ENCODE peak calls at places on chromosome 22, in nine cellular contexts. G is H1, W is neural progenitor cell, T is mammary epithelial cell, S is aorta, C is spleen, Q is esophagus squamous epithelium, M is left ventricle myocardium inferior, D is psoas muscle. H is an unnamed sample.

GRCh38 chr22:36771376-36772063 is 4.4 kb downstream of the IFT27 start:
- DNase-seq in Q (no peak), W (peak; percentile 1), C (peak; percentile 37), G (no peak), M (no peak), D (no peak), S (peak; percentile 36), T (no peak), H (no peak)

GRCh38 chr22:20239951-20240773 is 28.0 kb downstream of the RTN4R start:
- DNase-seq in M (peak; percentile 29), C (no peak), D (no peak), Q (no peak), W (peak; percentile 52), S (no peak), G (no peak), T (no peak), H (no peak)

GRCh38 chr22:24285245-24285644 is 14.6 kb downstream of the SPECC1L start:
- DNase-seq in G (no peak), W (no peak), S (no peak), T (no peak), D (no peak), Q (no peak), C (no peak), M (no peak), H (no peak)

GRCh38 chr22:39234157-39234793 is 10.5 kb downstream of the PDGFB start:
- DNase-seq in G (no peak), D (peak; percentile 80), Q (no peak), S (no peak), T (no peak), W (peak; percentile 80), C (no peak), M (peak; percentile 74), H (peak; percentile 84)

GRCh38 chr22:24165673-24166072 is 15.6 kb upstream of the SUSD2 start:
- DNase-seq in W (no peak), G (no peak), Q (no peak), M (no peak), C (no peak), T (peak; percentile 62), D (no peak), S (no peak), H (no peak)

GRCh38 chr22:38732251-38732815 is 23.5 kb downstream of the SUN2 start:
- DNase-seq in S (peak; percentile 55), D (no peak), G (no peak), W (no peak), Q (no peak), T (no peak), C (peak; percentile 76), M (no peak), H (no peak)

GRCh38 chr22:36048911-36049677 is 20.5 kb upstream of the RBFOX2 start:
- DNase-seq in W (no peak), M (no peak), D (no peak), G (no peak), T (peak; percentile 75), C (no peak), S (no peak), Q (no peak), H (no peak)

GRCh38 chr22:23102002-23102655 is 31.8 kb downstream of the GNAZ start:
- DNase-seq in C (no peak), G (no peak), D (no peak), T (no peak), W (no peak), Q (no peak), M (no peak), S (no peak), H (no peak)

GRCh38 chr22:17258015-17258827 is 39.0 kb upstream of the ADA2 start:
- DNase-seq in M (peak; percentile 69), G (no peak), C (peak; percentile 83), T (peak; percentile 65), W (peak; percentile 88), S (peak; percentile 65), Q (no peak), D (peak; percentile 59), H (no peak)

GRCh38 chr22:19817561-19818263 is 37.0 kb downstream of the GNB1L start:
- DNase-seq in D (no peak), T (no peak), G (no peak), W (no peak), C (no peak), Q (no peak), M (no peak), S (no peak), H (no peak)

GRCh38 chr22:19632671-19633148 is 81.6 kb upstream of the SEPTIN5 start:
- DNase-seq in M (no peak), T (peak; percentile 11), S (no peak), D (no peak), G (no peak), Q (no peak), C (no peak), W (no peak), H (no peak)

GRCh38 chr22:17366830-17367229 is 2.4 kb upstream of the CECR2 start:
- DNase-seq in W (peak; percentile 84), T (no peak), M (peak; percentile 61), Q (no peak), S (no peak), C (peak; percentile 81), G (no peak), D (peak; percentile 51), H (peak; percentile 82)

DNA sequence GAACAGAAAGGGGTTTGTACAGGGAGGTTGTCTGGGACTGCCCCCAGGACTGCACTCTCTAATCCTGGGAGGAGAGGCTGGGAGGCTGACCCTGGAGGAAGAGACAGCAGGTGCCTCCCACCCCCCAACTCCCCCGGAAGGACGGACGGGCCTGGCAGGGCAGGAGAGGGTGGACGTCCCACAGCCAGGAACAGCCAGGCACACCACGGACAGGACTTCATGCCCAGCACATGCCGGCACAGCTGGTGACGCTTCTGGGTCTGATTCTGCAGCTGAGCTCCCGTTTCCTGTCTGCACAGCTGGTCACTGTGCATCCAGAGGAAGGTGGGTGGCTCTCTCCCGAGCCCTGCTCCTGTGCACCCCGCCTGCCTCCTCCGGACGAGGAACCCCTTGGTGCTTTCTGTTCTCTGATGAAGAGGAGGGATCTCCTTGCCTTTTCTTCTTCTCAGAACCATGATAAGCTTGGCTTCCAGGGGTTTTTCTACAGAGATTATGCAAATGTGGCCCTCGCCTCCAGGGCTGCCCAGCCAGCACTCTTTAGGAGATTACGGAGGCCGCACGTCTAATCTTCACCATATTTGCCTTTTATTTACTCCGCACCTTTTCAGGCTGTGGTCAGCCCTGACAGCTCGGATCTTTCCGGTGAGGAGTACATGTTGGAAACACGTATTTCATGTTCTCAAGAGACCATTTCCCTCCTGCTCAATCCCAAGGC is 1295.8 kb downstream of the BRD1 start:
- DNase-seq in W (peak; percentile 58), D (no peak), C (no peak), T (no peak), G (no peak), S (no peak), M (no peak), Q (no peak), H (no peak)
- H3K9me3 ChIP-seq in W (no peaks in the 10 kb centered on the region), D (no peaks in the 10 kb centered on the region), C (no peaks in the 10 kb centered on the region), T (peaks cover 59% of the 10 kb centered on the region), G (no peaks in the 10 kb centered on the region), S (no peaks in the 10 kb centered on the region), M (no peaks in the 10 kb centered on the region), Q (no peaks in the 10 kb centered on the region), H (no peaks in the 10 kb centered on the region)

GRCh38 chr22:47395481-47395880 is 633.0 kb downstream of the TBC1D22A start:
- DNase-seq in W (no peak), S (no peak), C (peak; percentile 45), G (no peak), Q (no peak), D (no peak), M (no peak), T (no peak), H (no peak)
- H3K9me3 ChIP-seq in W (no peaks in the 10 kb centered on the region), S (no peaks in the 10 kb centered on the region), C (no peaks in the 10 kb centered on the region), G (peaks cover 85% of the 10 kb centered on the region), Q (no peaks in the 10 kb centered on the region), D (no peaks in the 10 kb centered on the region), M (no peaks in the 10 kb centered on the region), T (peaks cover 55% of the 10 kb centered on the region), H (no peaks in the 10 kb centered on the region)

GRCh38 chr22:49178246-49179005 is 649.2 kb downstream of the BRD1 start:
- DNase-seq in T (no peak), Q (no peak), W (no peak), D (no peak), C (peak; percentile 61), S (peak; percentile 29), G (no peak), M (no peak), H (no peak)
- H3K9me3 ChIP-seq in T (peaks cover 48% of the 10 kb centered on the region), Q (no peaks in the 10 kb centered on the region), W (no peaks in the 10 kb centered on the region), D (no peaks in the 10 kb centered on the region), C (no peaks in the 10 kb centered on the region), S (no peaks in the 10 kb centered on the region), G (no peaks in the 10 kb centered on the region), M (peaks cover 12% of the 10 kb centered on the region), H (no peaks in the 10 kb centered on the region)

GRCh38 chr22:10780281-10780680 is 4747.7 kb upstream of the OR11H1 start:
- DNase-seq in T (no peak), C (no peak), S (no peak), G (no peak), Q (no peak), W (no peak), M (no peak), D (no peak), H (no peak)
- H3K9me3 ChIP-seq in T (peaks cover 47% of the 10 kb centered on the region), C (peaks cover 70% of the 10 kb centered on the region), S (peaks cover 2% of the 10 kb centered on the region), G (peaks cover 54% of the 10 kb centered on the region), Q (no peaks in the 10 kb centered on the region), W (peaks cover 42% of the 10 kb centered on the region), M (peaks cover 23% of the 10 kb centered on the region), D (peaks cover 4% of the 10 kb centered on the region), H (no peaks in the 10 kb centered on the region)

GRCh38 chr22:49212466-49212865 is 615.2 kb downstream of the BRD1 start:
- DNase-seq in T (no peak), M (peak; percentile 6), Q (no peak), G (no peak), S (no peak), W (no peak), C (peak; percentile 44), D (no peak), H (peak; percentile 27)

GRCh38 chr22:49212002-49212401 is 615.7 kb downstream of the BRD1 start:
- DNase-seq in S (no peak), G (no peak), M (peak; percentile 1), D (no peak), Q (no peak), T (no peak), W (no peak), C (peak; percentile 36), H (peak; percentile 4)

GRCh38 chr22:49209452-49210195 is 618.0 kb downstream of the BRD1 start:
- DNase-seq in Q (no peak), S (no peak), C (peak; percentile 21), G (no peak), W (no peak), D (no peak), M (peak; percentile 4), T (no peak), H (no peak)

GRCh38 chr22:49210606-49211005 is 617.1 kb downstream of the BRD1 start:
- DNase-seq in G (no peak), D (no peak), C (peak; percentile 32), T (no peak), M (peak; percentile 4), Q (no peak), W (no peak), S (no peak), H (no peak)

GRCh38 chr22:49211176-49211575 is 616.5 kb downstream of the BRD1 start:
- DNase-seq in D (no peak), T (no peak), C (peak; percentile 63), W (no peak), Q (no peak), S (no peak), G (no peak), M (peak; percentile 3), H (peak; percentile 6)
- H3K9me3 ChIP-seq in D (no peaks in the 10 kb centered on the region), T (peaks cover 65% of the 10 kb centered on the region), C (no peaks in the 10 kb centered on the region), W (no peaks in the 10 kb centered on the region), Q (no peaks in the 10 kb centered on the region), S (no peaks in the 10 kb centered on the region), G (no peaks in the 10 kb centered on the region), M (no peaks in the 10 kb centered on the region), H (no peaks in the 10 kb centered on the region)